ENCODE peak calls at places on chromosome 20, in nine cellular contexts. K, W, N, Y, L, X, M, R and O are unnamed samples. For H3K4me1, the result is how much of the 10 kb centered on the place peaks cover.

GRCh38 chr20:38649275-38649891 is 47.8 kb downstream of the ARHGAP40 start:
- DNase-seq in K (peak), W (no peak), N (no peak), Y (no peak), L (no peak), X (peak), M (no peak), R (no peak), O (no peak)

GRCh38 chr20:3786126-3786484 is 435 bp downstream of the CENPB start:
- DNase-seq in K (peak), W (no peak), N (peak), Y (peak), L (no peak), X (peak), M (no peak), R (no peak), O (peak)

GRCh38 chr20:57998276-57998675 is 230.2 kb downstream of the ANKRD60 start:
- DNase-seq in K (no peak), W (no peak), N (no peak), Y (no peak), L (no peak), X (no peak), M (no peak), R (no peak), O (peak)

GRCh38 chr20:45823949-45824835 is 2.9 kb downstream of the TNNC2 start:
- DNase-seq in K (peak), W (peak), N (peak), Y (no peak), L (no peak), X (peak), M (no peak), R (peak), O (no peak)

GRCh38 chr20:34976286-34976685 is 20.6 kb downstream of the MYH7B start:
- DNase-seq in K (no peak), W (no peak), N (no peak), Y (no peak), L (no peak), X (no peak), M (no peak), R (no peak), O (no peak)

GRCh38 chr20:25040438-25040831 is 17.5 kb downstream of the ACSS1 start:
- DNase-seq in K (no peak), W (no peak), N (no peak), Y (peak), L (no peak), X (peak), M (no peak), R (no peak), O (no peak)

GRCh38 chr20:5715068-5715841 is 34.9 kb upstream of the SHLD1 start:
- DNase-seq in K (no peak), W (no peak), N (no peak), Y (no peak), L (no peak), X (no peak), M (no peak), R (no peak), O (no peak)

GRCh38 chr20:49979030-49979832 is 3.5 kb upstream of the SNAI1 start:
- DNase-seq in K (peak), W (peak), N (peak), Y (no peak), L (no peak), X (peak), M (no peak), R (no peak), O (peak)

GRCh38 chr20:47146703-47147102 is 209.8 kb downstream of the ZMYND8 start:
- DNase-seq in K (peak), W (no peak), N (no peak), Y (no peak), L (no peak), X (peak), M (no peak), R (no peak), O (no peak)

GRCh38 chr20:24504331-24505285 is 35.2 kb downstream of the SYNDIG1 start:
- DNase-seq in K (no peak), W (no peak), N (no peak), Y (no peak), L (no peak), X (no peak), M (no peak), R (no peak), O (no peak)

GRCh38 chr20:58342104-58342945 is 32.8 kb downstream of the RAB22A start:
- DNase-seq in K (no peak), W (no peak), N (no peak), Y (no peak), L (no peak), X (peak), M (no peak), R (no peak), O (no peak)

GRCh38 chr20:6588296-6588695 is 179.2 kb upstream of the BMP2 start:
- DNase-seq in K (peak), W (no peak), N (no peak), Y (no peak), L (no peak), X (peak), M (no peak), R (no peak), O (no peak)

GRCh38 chr20:33719989-33720709 is at the start of gene PXMP4:
- DNase-seq in K (peak), W (peak), N (peak), Y (peak), L (peak), X (peak), M (peak), R (peak), O (peak)

GRCh38 chr20:18428490-18429173 is 38.2 kb downstream of the DZANK1 start:
- DNase-seq in K (no peak), W (no peak), N (no peak), Y (no peak), L (no peak), X (no peak), M (no peak), R (no peak), O (peak)

DNA sequence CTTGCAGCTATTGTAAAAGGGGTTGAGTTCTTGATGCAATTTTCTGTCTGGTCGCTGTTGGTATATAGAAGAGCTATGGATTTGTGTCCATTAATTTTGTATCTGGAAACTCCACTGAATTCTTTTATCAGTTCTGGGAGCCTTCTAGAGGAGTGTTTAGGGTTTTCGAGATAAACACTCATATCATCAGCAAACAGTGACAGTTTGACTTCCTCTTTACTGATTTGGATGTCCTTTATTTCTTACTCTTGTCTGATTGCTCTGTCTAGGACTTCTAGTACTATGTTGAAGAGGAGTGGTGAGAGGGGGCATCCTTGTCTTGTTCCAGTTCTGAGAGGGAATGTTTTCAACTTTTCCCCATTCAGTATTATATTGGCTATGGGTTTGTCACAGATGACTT is 120.8 kb upstream of the SSTR4 start:
- DNase-seq in K (no peak), W (no peak), N (no peak), Y (no peak), L (no peak), X (no peak), M (no peak), R (no peak), O (no peak)
- H3K4me3 ChIP-seq in K (no peak), W (no peak), N (no peak), Y (no peak), L (no peak), X (no peak), M (no peak), R (no peak), O (no peak)

GRCh38 chr20:31707994-31708744 is 14.5 kb downstream of the BCL2L1 start:
- DNase-seq in K (no peak), W (no peak), N (peak), Y (peak), L (no peak), X (no peak), M (no peak), R (no peak), O (peak)

GRCh38 chr20:31705598-31706597 is 16.8 kb downstream of the BCL2L1 start:
- DNase-seq in K (no peak), W (no peak), N (no peak), Y (no peak), L (no peak), X (no peak), M (no peak), R (no peak), O (no peak)

GRCh38 chr20:31707258-31707615 is 15.4 kb downstream of the BCL2L1 start:
- DNase-seq in K (no peak), W (no peak), N (no peak), Y (no peak), L (no peak), X (no peak), M (no peak), R (no peak), O (no peak)

GRCh38 chr20:31705191-31705590 is 17.5 kb downstream of the BCL2L1 start:
- DNase-seq in K (no peak), W (no peak), N (no peak), Y (no peak), L (no peak), X (no peak), M (no peak), R (no peak), O (no peak)

GRCh38 chr20:31706607-31707257 is 15.9 kb downstream of the BCL2L1 start:
- DNase-seq in K (no peak), W (no peak), N (no peak), Y (no peak), L (no peak), X (no peak), M (no peak), R (no peak), O (no peak)
- H3K4me1 ChIP-seq in K (under half), W (under half), N (half or more), Y (half or more), L (half or more), X (under half), M (under half), R (under half), O (under half)

GRCh38 chr20:51219544-51219943 is 196.6 kb upstream of the KCNG1 start:
- DNase-seq in K (no peak), W (no peak), N (no peak), Y (no peak), L (no peak), X (no peak), M (no peak), R (no peak), O (no peak)

GRCh38 chr20:51223163-51223562 is 200.3 kb upstream of the KCNG1 start:
- DNase-seq in K (no peak), W (no peak), N (no peak), Y (no peak), L (no peak), X (no peak), M (no peak), R (no peak), O (no peak)

GRCh38 chr20:51221103-51221502 is 198.2 kb upstream of the KCNG1 start:
- DNase-seq in K (no peak), W (no peak), N (no peak), Y (no peak), L (no peak), X (no peak), M (no peak), R (no peak), O (no peak)

GRCh38 chr20:51220293-51220706 is 197.4 kb upstream of the KCNG1 start:
- DNase-seq in K (peak), W (peak), N (no peak), Y (peak), L (no peak), X (peak), M (no peak), R (peak), O (peak)

DNA sequence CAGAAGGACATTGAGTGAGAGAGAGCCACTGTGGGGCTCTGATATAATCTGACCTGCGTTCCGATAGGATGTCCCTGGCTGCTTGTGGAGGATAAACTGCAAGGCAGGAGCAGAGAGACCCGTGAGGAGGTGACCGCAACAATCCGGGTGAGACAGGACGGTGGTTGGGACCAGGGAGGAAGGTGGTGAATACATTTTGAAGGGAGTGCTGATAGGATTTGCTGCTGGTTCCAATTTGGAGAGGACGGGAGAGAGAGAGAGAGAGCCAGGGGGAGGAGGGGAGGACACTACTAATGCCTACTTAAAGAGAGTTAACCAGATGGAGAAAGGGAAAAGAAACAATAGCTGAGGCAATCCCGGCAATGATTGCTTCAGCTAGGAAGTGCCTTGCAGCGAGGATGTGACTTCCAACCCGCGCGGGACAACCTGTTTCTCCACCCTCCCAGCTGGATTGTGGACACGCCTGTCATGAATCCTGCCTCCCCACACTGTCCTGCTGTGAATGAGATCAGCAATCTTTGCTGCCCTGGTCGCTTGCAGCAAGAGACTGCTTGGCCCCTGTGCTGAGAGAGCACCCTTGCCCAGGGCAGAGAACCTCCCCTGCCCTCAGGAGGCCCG is 199.0 kb upstream of the KCNG1 start:
- DNase-seq in K (no peak), W (no peak), N (peak), Y (no peak), L (no peak), X (peak), M (no peak), R (peak), O (no peak)
- H3K27ac ChIP-seq in K (no peak), W (no peak), N (no peak), Y (no peak), L (peak), X (no peak), M (no peak), R (no peak), O (no peak)

GRCh38 chr20:43958626-43959025 is 44.0 kb downstream of the TOX2 start:
- DNase-seq in K (no peak), W (no peak), N (no peak), Y (no peak), L (no peak), X (no peak), M (no peak), R (no peak), O (no peak)

GRCh38 chr20:43961116-43961515 is 46.5 kb downstream of the TOX2 start:
- DNase-seq in K (no peak), W (no peak), N (no peak), Y (no peak), L (no peak), X (no peak), M (no peak), R (no peak), O (no peak)

GRCh38 chr20:43960231-43960630 is 45.6 kb downstream of the TOX2 start:
- DNase-seq in K (no peak), W (no peak), N (no peak), Y (no peak), L (no peak), X (no peak), M (no peak), R (no peak), O (peak)

GRCh38 chr20:43959920-43960227 is 45.2 kb downstream of the TOX2 start:
- DNase-seq in K (no peak), W (no peak), N (no peak), Y (no peak), L (no peak), X (no peak), M (no peak), R (no peak), O (no peak)

GRCh38 chr20:43959079-43959919 is 44.6 kb downstream of the TOX2 start:
- DNase-seq in K (peak), W (no peak), N (no peak), Y (no peak), L (no peak), X (peak), M (no peak), R (no peak), O (peak)
- H3K4me3 ChIP-seq in K (no peak), W (peak), N (no peak), Y (no peak), L (no peak), X (no peak), M (no peak), R (no peak), O (no peak)

DNA sequence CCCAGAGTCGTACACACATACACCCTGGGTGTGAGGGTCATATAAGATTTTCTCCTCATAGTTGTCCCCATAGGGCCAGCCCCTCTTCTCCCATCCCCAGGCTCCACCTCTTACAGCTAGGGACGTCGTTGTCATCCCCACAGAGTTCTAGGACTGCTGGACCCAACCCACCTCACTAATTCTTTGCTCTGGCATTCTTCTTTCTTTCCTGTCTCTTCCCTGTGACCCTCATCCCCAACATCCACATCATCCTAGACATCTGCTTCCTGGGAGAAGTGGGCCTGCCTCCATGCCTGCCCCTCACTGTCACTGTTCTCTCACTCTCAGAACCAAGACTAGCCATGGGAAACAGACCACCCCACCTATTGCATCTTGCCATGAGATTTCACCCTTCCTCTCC is 1.1 kb downstream of the PSMF1 start:
- DNase-seq in K (no peak), W (no peak), N (no peak), Y (no peak), L (no peak), X (no peak), M (no peak), R (no peak), O (no peak)
- H3K4me1 ChIP-seq in K (under half), W (under half), N (half or more), Y (under half), L (under half), X (under half), M (under half), R (under half), O (under half)

GRCh38 chr20:48371211-48371610 is 456.6 kb downstream of the PREX1 start:
- DNase-seq in K (no peak), W (no peak), N (no peak), Y (no peak), L (no peak), X (no peak), M (no peak), R (no peak), O (no peak)
- H3K27ac ChIP-seq in K (no peak), W (no peak), N (no peak), Y (no peak), L (no peak), X (no peak), M (no peak), R (no peak), O (no peak)

GRCh38 chr20:59623583-59623982 is 19.2 kb downstream of the PHACTR3 start:
- DNase-seq in K (no peak), W (no peak), N (no peak), Y (no peak), L (no peak), X (no peak), M (no peak), R (no peak), O (no peak)
- H3K4me3 ChIP-seq in K (no peak), W (no peak), N (no peak), Y (no peak), L (no peak), X (no peak), M (no peak), R (no peak), O (no peak)